ENCODE peak calls at places on chromosomes 5 and 9, in eight cellular contexts. One of them, this sample, is unnamed.

GRCh38 chr5:150644496-150644895 is 4.0 kb downstream of the SYNPO start:
- DNase-seq in EH: no peak
- DNase-seq in activated gamma-delta T cell treated with Interleukin-2 at 50 U/mL for 16 hours: no peak
- DNase-seq in activated CD4-positive, alpha-beta T cell treated with anti-CD3 and anti-CD28 coated beads, Interleukin-2, amount 50 U/mL, for 48 hours: no peak
- DNase-seq in stromal cell of bone marrow: no peak
- DNase-seq in endothelial cell of umbilical vein: no peak
- DNase-seq in stimulated activated CD8-positive, alpha-beta memory T cell treated with anti-CD3 and anti-CD28 coated beads, Interleukin-15, amount 100 ng/mL, for 4 hours: no peak
- DNase-seq in sciatic nerve: no peak
- DNase-seq in this sample: no peak

GRCh38 chr9:120374817-120375216 is 205.2 kb downstream of the CDK5RAP2 start:
- DNase-seq in EH: no peak
- DNase-seq in activated gamma-delta T cell treated with Interleukin-2 at 50 U/mL for 16 hours: no peak
- DNase-seq in activated CD4-positive, alpha-beta T cell treated with anti-CD3 and anti-CD28 coated beads, Interleukin-2, amount 50 U/mL, for 48 hours: no peak
- DNase-seq in stromal cell of bone marrow: no peak
- DNase-seq in endothelial cell of umbilical vein: no peak
- DNase-seq in stimulated activated CD8-positive, alpha-beta memory T cell treated with anti-CD3 and anti-CD28 coated beads, Interleukin-15, amount 100 ng/mL, for 4 hours: no peak
- DNase-seq in sciatic nerve: no peak
- DNase-seq in this sample: no peak

GRCh38 chr5:113692466-113693204 is 179.1 kb downstream of the YTHDC2 start:
- DNase-seq in EH: no peak
- DNase-seq in activated gamma-delta T cell treated with Interleukin-2 at 50 U/mL for 16 hours: no peak
- DNase-seq in activated CD4-positive, alpha-beta T cell treated with anti-CD3 and anti-CD28 coated beads, Interleukin-2, amount 50 U/mL, for 48 hours: no peak
- DNase-seq in stromal cell of bone marrow: no peak
- DNase-seq in endothelial cell of umbilical vein: no peak
- DNase-seq in stimulated activated CD8-positive, alpha-beta memory T cell treated with anti-CD3 and anti-CD28 coated beads, Interleukin-15, amount 100 ng/mL, for 4 hours: no peak
- DNase-seq in sciatic nerve: no peak
- DNase-seq in this sample: peak

GRCh38 chr9:131915181-131915580 is 164.5 kb downstream of the MED27 start:
- DNase-seq in EH: peak
- DNase-seq in activated gamma-delta T cell treated with Interleukin-2 at 50 U/mL for 16 hours: no peak
- DNase-seq in activated CD4-positive, alpha-beta T cell treated with anti-CD3 and anti-CD28 coated beads, Interleukin-2, amount 50 U/mL, for 48 hours: no peak
- DNase-seq in stromal cell of bone marrow: peak
- DNase-seq in endothelial cell of umbilical vein: no peak
- DNase-seq in stimulated activated CD8-positive, alpha-beta memory T cell treated with anti-CD3 and anti-CD28 coated beads, Interleukin-15, amount 100 ng/mL, for 4 hours: no peak
- DNase-seq in sciatic nerve: no peak
- DNase-seq in this sample: no peak

GRCh38 chr5:96280946-96281393 is 152.1 kb downstream of the PCSK1 start:
- DNase-seq in EH: peak
- DNase-seq in activated gamma-delta T cell treated with Interleukin-2 at 50 U/mL for 16 hours: no peak
- DNase-seq in activated CD4-positive, alpha-beta T cell treated with anti-CD3 and anti-CD28 coated beads, Interleukin-2, amount 50 U/mL, for 48 hours: no peak
- DNase-seq in stromal cell of bone marrow: no peak
- DNase-seq in endothelial cell of umbilical vein: no peak
- DNase-seq in stimulated activated CD8-positive, alpha-beta memory T cell treated with anti-CD3 and anti-CD28 coated beads, Interleukin-15, amount 100 ng/mL, for 4 hours: no peak
- DNase-seq in sciatic nerve: no peak
- DNase-seq in this sample: no peak

GRCh38 chr5:90050135-90050534 is 359.4 kb downstream of the CETN3 start:
- DNase-seq in EH: no peak
- DNase-seq in activated gamma-delta T cell treated with Interleukin-2 at 50 U/mL for 16 hours: no peak
- DNase-seq in activated CD4-positive, alpha-beta T cell treated with anti-CD3 and anti-CD28 coated beads, Interleukin-2, amount 50 U/mL, for 48 hours: no peak
- DNase-seq in stromal cell of bone marrow: no peak
- DNase-seq in endothelial cell of umbilical vein: no peak
- DNase-seq in stimulated activated CD8-positive, alpha-beta memory T cell treated with anti-CD3 and anti-CD28 coated beads, Interleukin-15, amount 100 ng/mL, for 4 hours: no peak
- DNase-seq in sciatic nerve: no peak
- DNase-seq in this sample: no peak

GRCh38 chr5:73672130-73672529 is 46.1 kb downstream of the ARHGEF28 start:
- DNase-seq in EH: no peak
- DNase-seq in activated gamma-delta T cell treated with Interleukin-2 at 50 U/mL for 16 hours: no peak
- DNase-seq in activated CD4-positive, alpha-beta T cell treated with anti-CD3 and anti-CD28 coated beads, Interleukin-2, amount 50 U/mL, for 48 hours: no peak
- DNase-seq in stromal cell of bone marrow: no peak
- DNase-seq in endothelial cell of umbilical vein: no peak
- DNase-seq in stimulated activated CD8-positive, alpha-beta memory T cell treated with anti-CD3 and anti-CD28 coated beads, Interleukin-15, amount 100 ng/mL, for 4 hours: no peak
- DNase-seq in sciatic nerve: no peak
- DNase-seq in this sample: no peak

GRCh38 chr5:123351315-123351714 is 71.9 kb downstream of the CEP120 start:
- DNase-seq in EH: no peak
- DNase-seq in activated gamma-delta T cell treated with Interleukin-2 at 50 U/mL for 16 hours: no peak
- DNase-seq in activated CD4-positive, alpha-beta T cell treated with anti-CD3 and anti-CD28 coated beads, Interleukin-2, amount 50 U/mL, for 48 hours: no peak
- DNase-seq in stromal cell of bone marrow: no peak
- DNase-seq in endothelial cell of umbilical vein: no peak
- DNase-seq in stimulated activated CD8-positive, alpha-beta memory T cell treated with anti-CD3 and anti-CD28 coated beads, Interleukin-15, amount 100 ng/mL, for 4 hours: no peak
- DNase-seq in sciatic nerve: no peak
- DNase-seq in this sample: no peak

GRCh38 chr5:30607301-30607700 is 586.2 kb upstream of the CDH6 start:
- DNase-seq in EH: no peak
- DNase-seq in activated gamma-delta T cell treated with Interleukin-2 at 50 U/mL for 16 hours: no peak
- DNase-seq in activated CD4-positive, alpha-beta T cell treated with anti-CD3 and anti-CD28 coated beads, Interleukin-2, amount 50 U/mL, for 48 hours: no peak
- DNase-seq in stromal cell of bone marrow: no peak
- DNase-seq in endothelial cell of umbilical vein: no peak
- DNase-seq in stimulated activated CD8-positive, alpha-beta memory T cell treated with anti-CD3 and anti-CD28 coated beads, Interleukin-15, amount 100 ng/mL, for 4 hours: no peak
- DNase-seq in sciatic nerve: no peak
- DNase-seq in this sample: no peak

GRCh38 chr9:129138476-129139232 is 27.4 kb downstream of the PTPA start:
- DNase-seq in EH: peak
- DNase-seq in activated gamma-delta T cell treated with Interleukin-2 at 50 U/mL for 16 hours: no peak
- DNase-seq in activated CD4-positive, alpha-beta T cell treated with anti-CD3 and anti-CD28 coated beads, Interleukin-2, amount 50 U/mL, for 48 hours: no peak
- DNase-seq in stromal cell of bone marrow: peak
- DNase-seq in endothelial cell of umbilical vein: peak
- DNase-seq in stimulated activated CD8-positive, alpha-beta memory T cell treated with anti-CD3 and anti-CD28 coated beads, Interleukin-15, amount 100 ng/mL, for 4 hours: no peak
- DNase-seq in sciatic nerve: peak
- DNase-seq in this sample: peak

GRCh38 chr5:51811883-51812282 is 428.6 kb downstream of the ISL1 start:
- DNase-seq in EH: no peak
- DNase-seq in activated gamma-delta T cell treated with Interleukin-2 at 50 U/mL for 16 hours: no peak
- DNase-seq in activated CD4-positive, alpha-beta T cell treated with anti-CD3 and anti-CD28 coated beads, Interleukin-2, amount 50 U/mL, for 48 hours: no peak
- DNase-seq in stromal cell of bone marrow: no peak
- DNase-seq in endothelial cell of umbilical vein: no peak
- DNase-seq in stimulated activated CD8-positive, alpha-beta memory T cell treated with anti-CD3 and anti-CD28 coated beads, Interleukin-15, amount 100 ng/mL, for 4 hours: no peak
- DNase-seq in sciatic nerve: no peak
- DNase-seq in this sample: no peak

GRCh38 chr9:95316794-95317118 is 753 bp downstream of the FANCC start:
- DNase-seq in EH: peak
- DNase-seq in activated gamma-delta T cell treated with Interleukin-2 at 50 U/mL for 16 hours: no peak
- DNase-seq in activated CD4-positive, alpha-beta T cell treated with anti-CD3 and anti-CD28 coated beads, Interleukin-2, amount 50 U/mL, for 48 hours: peak
- DNase-seq in stromal cell of bone marrow: no peak
- DNase-seq in endothelial cell of umbilical vein: peak
- DNase-seq in stimulated activated CD8-positive, alpha-beta memory T cell treated with anti-CD3 and anti-CD28 coated beads, Interleukin-15, amount 100 ng/mL, for 4 hours: no peak
- DNase-seq in sciatic nerve: peak
- DNase-seq in this sample: peak

GRCh38 chr5:168590666-168591065 is 11.5 kb upstream of the PANK3 start:
- DNase-seq in EH: no peak
- DNase-seq in activated gamma-delta T cell treated with Interleukin-2 at 50 U/mL for 16 hours: no peak
- DNase-seq in activated CD4-positive, alpha-beta T cell treated with anti-CD3 and anti-CD28 coated beads, Interleukin-2, amount 50 U/mL, for 48 hours: no peak
- DNase-seq in stromal cell of bone marrow: no peak
- DNase-seq in endothelial cell of umbilical vein: no peak
- DNase-seq in stimulated activated CD8-positive, alpha-beta memory T cell treated with anti-CD3 and anti-CD28 coated beads, Interleukin-15, amount 100 ng/mL, for 4 hours: no peak
- DNase-seq in sciatic nerve: no peak
- DNase-seq in this sample: peak

GRCh38 chr9:137697193-137697592 is 78.4 kb downstream of the EHMT1 start:
- DNase-seq in EH: no peak
- DNase-seq in activated gamma-delta T cell treated with Interleukin-2 at 50 U/mL for 16 hours: no peak
- DNase-seq in activated CD4-positive, alpha-beta T cell treated with anti-CD3 and anti-CD28 coated beads, Interleukin-2, amount 50 U/mL, for 48 hours: no peak
- DNase-seq in stromal cell of bone marrow: no peak
- DNase-seq in endothelial cell of umbilical vein: no peak
- DNase-seq in stimulated activated CD8-positive, alpha-beta memory T cell treated with anti-CD3 and anti-CD28 coated beads, Interleukin-15, amount 100 ng/mL, for 4 hours: no peak
- DNase-seq in sciatic nerve: no peak
- DNase-seq in this sample: no peak

GRCh38 chr5:146751054-146751453 is 127.5 kb downstream of the PPP2R2B start:
- DNase-seq in EH: no peak
- DNase-seq in activated gamma-delta T cell treated with Interleukin-2 at 50 U/mL for 16 hours: no peak
- DNase-seq in activated CD4-positive, alpha-beta T cell treated with anti-CD3 and anti-CD28 coated beads, Interleukin-2, amount 50 U/mL, for 48 hours: no peak
- DNase-seq in stromal cell of bone marrow: no peak
- DNase-seq in endothelial cell of umbilical vein: no peak
- DNase-seq in stimulated activated CD8-positive, alpha-beta memory T cell treated with anti-CD3 and anti-CD28 coated beads, Interleukin-15, amount 100 ng/mL, for 4 hours: no peak
- DNase-seq in sciatic nerve: no peak
- DNase-seq in this sample: no peak

GRCh38 chr5:41057231-41057630 is 13.9 kb downstream of the MROH2B start:
- DNase-seq in EH: no peak
- DNase-seq in activated gamma-delta T cell treated with Interleukin-2 at 50 U/mL for 16 hours: no peak
- DNase-seq in activated CD4-positive, alpha-beta T cell treated with anti-CD3 and anti-CD28 coated beads, Interleukin-2, amount 50 U/mL, for 48 hours: no peak
- DNase-seq in stromal cell of bone marrow: no peak
- DNase-seq in endothelial cell of umbilical vein: peak
- DNase-seq in stimulated activated CD8-positive, alpha-beta memory T cell treated with anti-CD3 and anti-CD28 coated beads, Interleukin-15, amount 100 ng/mL, for 4 hours: no peak
- DNase-seq in sciatic nerve: no peak
- DNase-seq in this sample: no peak

GRCh38 chr9:114317665-114318357 is 5.1 kb upstream of the ORM1 start:
- DNase-seq in EH: peak
- DNase-seq in activated gamma-delta T cell treated with Interleukin-2 at 50 U/mL for 16 hours: no peak
- DNase-seq in activated CD4-positive, alpha-beta T cell treated with anti-CD3 and anti-CD28 coated beads, Interleukin-2, amount 50 U/mL, for 48 hours: no peak
- DNase-seq in stromal cell of bone marrow: peak
- DNase-seq in endothelial cell of umbilical vein: no peak
- DNase-seq in stimulated activated CD8-positive, alpha-beta memory T cell treated with anti-CD3 and anti-CD28 coated beads, Interleukin-15, amount 100 ng/mL, for 4 hours: no peak
- DNase-seq in sciatic nerve: peak
- DNase-seq in this sample: no peak

GRCh38 chr5:40441733-40442132 is 238.0 kb upstream of the PTGER4 start:
- DNase-seq in EH: no peak
- DNase-seq in activated gamma-delta T cell treated with Interleukin-2 at 50 U/mL for 16 hours: peak
- DNase-seq in activated CD4-positive, alpha-beta T cell treated with anti-CD3 and anti-CD28 coated beads, Interleukin-2, amount 50 U/mL, for 48 hours: peak
- DNase-seq in stromal cell of bone marrow: no peak
- DNase-seq in endothelial cell of umbilical vein: no peak
- DNase-seq in stimulated activated CD8-positive, alpha-beta memory T cell treated with anti-CD3 and anti-CD28 coated beads, Interleukin-15, amount 100 ng/mL, for 4 hours: no peak
- DNase-seq in sciatic nerve: no peak
- DNase-seq in this sample: no peak

GRCh38 chr5:137700282-137700680 is 35.6 kb downstream of the KLHL3 start:
- DNase-seq in EH: peak
- DNase-seq in activated gamma-delta T cell treated with Interleukin-2 at 50 U/mL for 16 hours: no peak
- DNase-seq in activated CD4-positive, alpha-beta T cell treated with anti-CD3 and anti-CD28 coated beads, Interleukin-2, amount 50 U/mL, for 48 hours: no peak
- DNase-seq in stromal cell of bone marrow: no peak
- DNase-seq in endothelial cell of umbilical vein: peak
- DNase-seq in stimulated activated CD8-positive, alpha-beta memory T cell treated with anti-CD3 and anti-CD28 coated beads, Interleukin-15, amount 100 ng/mL, for 4 hours: no peak
- DNase-seq in sciatic nerve: no peak
- DNase-seq in this sample: peak

This sample was measured in endodermal cell.